ENCODE peak calls at places on chromosomes 7 and 10, in five cellular contexts. I is H1, H is HepG2, E is SK-N-SH, A is K562. K is an unnamed sample.

GRCh38 chr10:67076175-67076574 is 150.3 kb downstream of the LRRTM3 start:
- DNase-seq in I (no peak), H (peak), E (no peak), A (no peak), K (no peak)

GRCh38 chr10:86775056-86775858 is 18.8 kb downstream of the BMPR1A start:
- DNase-seq in I (no peak), H (peak), E (peak), A (peak), K (peak)

GRCh38 chr7:128904381-128905197 is 5.9 kb downstream of the KCP start:
- DNase-seq in I (peak), H (peak), E (peak), A (peak), K (peak)

GRCh38 chr10:112954974-112955735 is 5.1 kb downstream of the TCF7L2 start:
- DNase-seq in I (no peak), H (no peak), E (no peak), A (no peak), K (no peak)

GRCh38 chr10:88411772-88412349 is 171.3 kb downstream of the RNLS start:
- DNase-seq in I (no peak), H (no peak), E (no peak), A (no peak), K (no peak)

GRCh38 chr10:119536508-119536837 is 6.0 kb downstream of the RGS10 start:
- DNase-seq in I (no peak), H (no peak), E (no peak), A (no peak), K (no peak)

GRCh38 chr10:115092258-115092554 is 959 bp upstream of the ATRNL1 start:
- DNase-seq in I (no peak), H (no peak), E (no peak), A (no peak), K (no peak)

GRCh38 chr7:77903597-77903996 is 105.0 kb downstream of the PHTF2 start:
- DNase-seq in I (no peak), H (peak), E (peak), A (no peak), K (no peak)

GRCh38 chr7:101678713-101679112 is 49.6 kb upstream of the MYL10 start:
- DNase-seq in I (no peak), H (no peak), E (no peak), A (no peak), K (no peak)

GRCh38 chr7:3482147-3482921 is 181.3 kb downstream of the SDK1 start:
- DNase-seq in I (peak), H (peak), E (peak), A (no peak), K (no peak)

GRCh38 chr7:88759216-88759955 is at the start of gene ZNF804B:
- DNase-seq in I (peak), H (no peak), E (peak), A (no peak), K (no peak)

GRCh38 chr7:10773430-10773829 is 200.2 kb upstream of the PHF14 start:
- DNase-seq in I (no peak), H (no peak), E (no peak), A (no peak), K (no peak)

GRCh38 chr10:11906714-11907113 is 83.6 kb downstream of the PROSER2 start:
- DNase-seq in I (no peak), H (no peak), E (no peak), A (no peak), K (no peak)

GRCh38 chr7:22866965-22867364 is 44.3 kb upstream of the TOMM7 start:
- DNase-seq in I (no peak), H (no peak), E (no peak), A (no peak), K (no peak)

GRCh38 chr10:45308707-45309106 is 6.7 kb downstream of the OR13A1 start:
- DNase-seq in I (no peak), H (no peak), E (no peak), A (no peak), K (peak)

GRCh38 chr7:97004931-97005763 is at the start of gene DLX6:
- DNase-seq in I (peak), H (peak), E (peak), A (no peak), K (no peak)

GRCh38 chr10:104230490-104230889 is 1.7 kb downstream of the CFAP43 start:
- DNase-seq in I (no peak), H (no peak), E (no peak), A (no peak), K (no peak)

GRCh38 chr7:46015107-46015868 is 94.2 kb upstream of the IGFBP3 start:
- DNase-seq in I (peak), H (peak), E (no peak), A (no peak), K (no peak)

GRCh38 chr7:22728416-22729029 is 1.5 kb downstream of the IL6 start:
- DNase-seq in I (no peak), H (peak), E (no peak), A (peak), K (no peak)

GRCh38 chr10:114732931-114733330 is 74.9 kb upstream of the ABLIM1 start:
- DNase-seq in I (no peak), H (no peak), E (no peak), A (no peak), K (no peak)

GRCh38 chr10:116450861-116451260 is 23.2 kb downstream of the PNLIPRP3 start:
- DNase-seq in I (no peak), H (no peak), E (no peak), A (no peak), K (no peak)

GRCh38 chr10:15571570-15571969 is 148.2 kb downstream of the ITGA8 start:
- DNase-seq in I (no peak), H (no peak), E (no peak), A (no peak), K (no peak)

GRCh38 chr7:73732397-73732796 is 6.2 kb downstream of the ABHD11 start:
- DNase-seq in I (no peak), H (no peak), E (no peak), A (no peak), K (no peak)

GRCh38 chr10:68075550-68076004 is 494 bp upstream of the HERC4 start:
- DNase-seq in I (no peak), H (no peak), E (no peak), A (no peak), K (no peak)

GRCh38 chr10:104809288-104810090 is 168.4 kb downstream of the SORCS3 start:
- DNase-seq in I (no peak), H (peak), E (no peak), A (no peak), K (no peak)

GRCh38 chr7:139328375-139328774 is 12.8 kb upstream of the FMC1 start:
- DNase-seq in I (no peak), H (no peak), E (no peak), A (no peak), K (no peak)

GRCh38 chr7:130879191-130879590 is 145.2 kb upstream of the KLF14 start:
- DNase-seq in I (no peak), H (no peak), E (no peak), A (no peak), K (no peak)
- TF ChIP-seq YY1 in I (no peak), H (no peak), E (no peak), A (no peak), K (no peak)

GRCh38 chr10:20596911-20597310 is 300.2 kb downstream of the NEBL start:
- DNase-seq in I (no peak), H (no peak), E (no peak), A (no peak), K (no peak)

GRCh38 chr10:20598590-20598989 is 298.5 kb downstream of the NEBL start:
- DNase-seq in I (no peak), H (no peak), E (no peak), A (no peak), K (no peak)

GRCh38 chr10:20596065-20596760 is 300.9 kb downstream of the NEBL start:
- DNase-seq in I (no peak), H (no peak), E (no peak), A (no peak), K (no peak)

GRCh38 chr10:20593649-20594048 is 303.5 kb downstream of the NEBL start:
- DNase-seq in I (no peak), H (no peak), E (no peak), A (no peak), K (no peak)
- TF ChIP-seq CHD2 in I (no peak), H (no peak), E (no peak), A (no peak), K (no peak)

GRCh38 chr7:98528079-98528478 is 89.0 kb upstream of the NPTX2 start:
- DNase-seq in I (no peak), H (no peak), E (no peak), A (no peak), K (no peak)

GRCh38 chr7:98526059-98526458 is 91.0 kb upstream of the NPTX2 start:
- DNase-seq in I (no peak), H (no peak), E (no peak), A (no peak), K (no peak)

GRCh38 chr7:98534493-98534892 is 82.6 kb upstream of the NPTX2 start:
- DNase-seq in I (no peak), H (no peak), E (no peak), A (no peak), K (no peak)

GRCh38 chr7:98536803-98537202 is 80.3 kb upstream of the NPTX2 start:
- DNase-seq in I (no peak), H (no peak), E (no peak), A (no peak), K (no peak)

DNA sequence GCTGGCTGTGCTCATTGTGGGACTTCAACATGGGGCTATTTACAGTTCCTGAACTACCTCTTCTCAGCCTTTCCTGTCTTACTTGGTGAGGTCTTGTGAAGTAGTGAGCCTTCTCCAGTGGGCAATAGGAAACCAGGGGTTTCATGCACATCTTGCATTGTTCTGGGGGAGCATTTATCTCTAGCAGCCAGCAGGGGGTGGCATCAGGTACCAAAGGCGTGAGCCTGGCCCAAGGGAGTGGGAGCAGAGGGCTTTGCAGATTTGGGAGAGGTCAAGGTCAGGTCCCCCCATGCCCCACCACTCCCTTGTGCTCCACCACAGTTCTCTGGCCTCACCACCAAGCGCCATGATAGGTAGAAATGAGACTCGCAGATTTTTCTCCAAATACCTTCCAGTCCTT is 85.4 kb upstream of the NPTX2 start:
- DNase-seq in I (no peak), H (no peak), E (no peak), A (peak), K (no peak)
- TF ChIP-seq YY1 in I (no peak), H (no peak), E (no peak), A (no peak), K (no peak)

DNA sequence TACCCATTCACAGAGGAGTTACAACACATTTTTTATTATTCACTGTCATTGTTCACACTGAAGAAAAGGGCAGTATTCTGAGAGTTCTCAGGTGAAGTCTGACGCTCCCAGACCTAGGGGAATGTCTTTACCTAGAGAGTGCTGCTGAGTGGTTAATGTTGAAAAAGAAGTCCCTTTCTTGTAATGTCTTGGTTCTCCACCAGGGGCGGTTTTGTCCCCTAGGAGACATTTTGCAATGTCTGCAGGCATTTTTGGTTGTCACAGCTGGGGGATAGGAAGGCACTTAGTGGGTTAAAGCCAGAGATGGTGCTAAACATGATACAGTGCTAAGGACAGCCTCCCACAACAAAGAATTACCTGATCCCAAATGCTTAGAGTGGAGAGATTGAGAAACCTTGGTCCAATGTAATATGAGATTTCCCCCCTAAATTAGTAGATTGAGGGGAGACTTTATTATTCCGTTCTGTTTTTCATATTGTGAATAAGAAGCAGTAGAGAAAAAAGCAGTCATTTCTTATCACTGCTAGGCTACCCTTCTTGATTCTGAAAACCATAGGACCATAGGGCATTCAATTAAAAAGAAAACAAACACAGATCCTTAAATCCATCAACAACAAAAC is 13.1 kb downstream of the UMAD1 start:
- DNase-seq in I (peak), H (no peak), E (peak), A (peak), K (peak)
- TF ChIP-seq CHD2 in I (no peak), H (no peak), E (no peak), A (no peak), K (no peak)

GRCh38 chr10:29522038-29522855 is 112.5 kb downstream of the SVIL start:
- DNase-seq in I (no peak), H (no peak), E (no peak), A (no peak), K (no peak)

GRCh38 chr10:29512460-29512974 is 122.3 kb downstream of the SVIL start:
- DNase-seq in I (no peak), H (no peak), E (no peak), A (no peak), K (no peak)

GRCh38 chr10:29514306-29514705 is 120.5 kb downstream of the SVIL start:
- DNase-seq in I (no peak), H (no peak), E (no peak), A (no peak), K (no peak)

GRCh38 chr10:29519670-29520069 is 115.1 kb downstream of the SVIL start:
- DNase-seq in I (no peak), H (no peak), E (no peak), A (no peak), K (no peak)

GRCh38 chr10:29517352-29517923 is 117.3 kb downstream of the SVIL start:
- DNase-seq in I (peak), H (peak), E (peak), A (peak), K (no peak)
- TF ChIP-seq YY1 in I (peak), H (no peak), E (no peak), A (no peak), K (no peak)

DNA sequence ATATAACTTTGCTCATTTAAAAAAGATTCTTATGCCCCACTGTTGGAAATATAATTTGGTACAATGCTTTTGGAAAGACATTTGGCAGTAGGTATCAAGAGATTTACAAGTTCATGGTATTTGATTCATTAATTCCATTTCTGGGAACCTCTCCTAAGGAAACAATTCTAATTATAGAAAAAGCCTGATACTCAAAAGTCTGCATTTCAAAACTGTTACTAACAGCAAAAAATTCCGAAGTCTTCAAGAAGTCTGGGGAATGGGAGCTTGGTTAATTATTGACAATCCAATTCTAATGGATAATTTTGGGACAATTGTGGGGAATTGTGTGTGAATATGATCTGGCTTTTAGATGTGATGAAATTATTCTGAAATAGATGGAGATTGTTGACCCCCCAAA is 59.6 kb downstream of the HDAC9 start:
- DNase-seq in I (no peak), H (no peak), E (no peak), A (no peak), K (no peak)
- TF ChIP-seq CHD2 in I (no peak), H (no peak), E (no peak), A (no peak), K (no peak)

GRCh38 chr10:125149278-125150047 is 10.9 kb downstream of the CTBP2 start:
- DNase-seq in I (no peak), H (no peak), E (no peak), A (peak), K (no peak)
- TF ChIP-seq YY1 in I (no peak), H (no peak), E (no peak), A (no peak), K (no peak)

DNA sequence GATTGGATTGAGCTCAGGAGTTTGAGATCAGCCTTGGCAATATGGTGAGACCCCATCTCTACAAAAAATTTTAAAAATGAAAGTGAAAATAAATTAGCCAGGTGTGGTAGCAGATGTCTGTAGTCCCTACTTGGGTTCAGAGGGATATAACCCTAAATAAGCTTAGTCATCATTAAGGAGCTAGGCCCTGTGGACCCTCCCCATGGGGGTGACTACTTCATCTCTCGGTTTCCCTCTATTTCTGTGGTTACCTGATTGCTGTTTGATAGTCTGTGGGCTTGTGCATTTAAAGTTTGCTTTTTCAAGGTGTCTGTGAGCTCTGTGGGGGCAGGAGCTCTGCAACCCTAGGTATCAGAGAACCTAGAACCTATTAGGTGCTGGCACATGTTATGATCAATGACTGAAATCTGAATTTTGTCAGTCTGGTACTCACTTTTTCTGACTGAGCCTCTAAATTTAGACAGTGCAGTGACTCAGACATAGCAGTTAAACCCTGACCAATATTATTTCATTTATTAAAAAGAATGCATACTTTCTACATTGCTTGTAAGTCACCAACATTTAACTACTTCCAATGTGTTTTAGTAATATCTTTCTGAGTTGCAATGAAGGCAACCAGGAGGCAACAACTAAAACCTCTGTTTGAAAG is 8.1 kb upstream of the CUZD1 start:
- DNase-seq in I (no peak), H (no peak), E (no peak), A (no peak), K (no peak)
- TF ChIP-seq CHD2 in I (no peak), H (no peak), E (no peak), A (no peak), K (no peak)

K was measured in GM12878.